ENCODE peak calls at places on chromosomes 12 and 14, in six cellular contexts. P, F, I, S, Q and E are unnamed samples.

GRCh38 chr14:49581961-49582210 is 4.3 kb downstream of the RPS29 start:
- DNase-seq in F (no peak), Q (no peak), P (no peak), S (no peak), I (no peak), E (no peak)

GRCh38 chr12:61758661-61759060 is 501.5 kb upstream of the USP15 start:
- DNase-seq in Q (no peak), S (no peak), I (no peak), P (no peak), F (no peak), E (no peak)

GRCh38 chr14:51738754-51739153 is 87.0 kb downstream of the FRMD6 start:
- DNase-seq in I (peak), S (peak), F (no peak), Q (no peak), P (peak), E (no peak)

GRCh38 chr14:32512813-32513212 is 183.7 kb downstream of the AKAP6 start:
- DNase-seq in Q (no peak), I (no peak), P (no peak), S (no peak), F (no peak), E (no peak)

GRCh38 chr12:88391556-88391955 is 188.7 kb downstream of the KITLG start:
- DNase-seq in Q (peak), I (no peak), F (no peak), S (no peak), P (peak), E (no peak)

GRCh38 chr12:22255097-22255496 is 79.4 kb downstream of the ST8SIA1 start:
- DNase-seq in F (no peak), I (no peak), Q (no peak), P (no peak), S (no peak), E (no peak)

GRCh38 chr12:5244513-5244972 is 187.4 kb upstream of the NTF3 start:
- DNase-seq in Q (no peak), S (no peak), P (no peak), I (no peak), F (peak), E (no peak)

GRCh38 chr14:91872517-91873470 is 5.5 kb upstream of the TC2N start:
- DNase-seq in P (no peak), S (no peak), F (no peak), I (no peak), Q (no peak), E (no peak)

GRCh38 chr14:68718033-68718725 is 74.7 kb downstream of the ZFP36L1 start:
- DNase-seq in S (no peak), P (peak), I (no peak), F (no peak), Q (no peak), E (no peak)

GRCh38 chr12:58314610-58315009 is 373.2 kb downstream of the ATP23 start:
- DNase-seq in P (no peak), Q (no peak), S (no peak), F (no peak), I (no peak), E (no peak)

GRCh38 chr12:13169255-13169654 is 27.3 kb upstream of the EMP1 start:
- DNase-seq in S (no peak), F (no peak), P (no peak), Q (no peak), I (no peak), E (no peak)

GRCh38 chr14:90288646-90289355 is 32.4 kb downstream of the PSMC1 start:
- DNase-seq in I (no peak), P (no peak), Q (no peak), F (no peak), S (peak), E (no peak)

GRCh38 chr14:62179367-62180018 is 417.3 kb downstream of the SNAPC1 start:
- DNase-seq in I (peak), S (peak), P (peak), Q (peak), F (no peak), E (peak)

GRCh38 chr14:44966601-44967336 is 4.8 kb downstream of the TOGARAM1 start:
- DNase-seq in P (no peak), S (no peak), F (no peak), I (no peak), Q (no peak), E (no peak)

GRCh38 chr12:5586201-5586600 is 154.3 kb downstream of the NTF3 start:
- DNase-seq in P (no peak), F (no peak), S (peak), Q (no peak), I (no peak), E (no peak)

GRCh38 chr12:106195638-106196037 is 52.2 kb downstream of the CKAP4 start:
- DNase-seq in P (no peak), I (no peak), S (peak), Q (no peak), F (no peak), E (no peak)

GRCh38 chr12:11804130-11804529 is 154.7 kb downstream of the ETV6 start:
- DNase-seq in P (no peak), I (no peak), F (no peak), S (no peak), Q (no peak), E (no peak)

GRCh38 chr12:32211066-32211768 is 104.6 kb downstream of the BICD1 start:
- DNase-seq in I (no peak), F (no peak), S (no peak), Q (no peak), P (no peak), E (no peak)

GRCh38 chr14:73753887-73754880 is 40.0 kb upstream of the PNMA1 start:
- DNase-seq in P (no peak), S (no peak), I (no peak), Q (no peak), F (no peak), E (peak)

GRCh38 chr14:56202256-56202655 is 84.0 kb downstream of the PELI2 start:
- DNase-seq in Q (no peak), F (no peak), I (no peak), S (no peak), P (no peak), E (no peak)

GRCh38 chr14:28756896-28757570 is 9.6 kb upstream of the FOXG1 start:
- DNase-seq in I (no peak), S (peak), P (no peak), F (peak), Q (peak), E (no peak)

GRCh38 chr12:131564843-131565242 is 146.0 kb upstream of the SFSWAP start:
- DNase-seq in F (no peak), P (no peak), S (no peak), I (no peak), Q (no peak), E (no peak)

GRCh38 chr12:553216-554000 is 93.7 kb downstream of the B4GALNT3 start:
- DNase-seq in F (no peak), P (no peak), Q (no peak), I (no peak), S (no peak), E (no peak)

GRCh38 chr14:74488788-74489397 is 4.2 kb downstream of the NPC2 start:
- DNase-seq in F (no peak), I (no peak), P (peak), S (no peak), Q (no peak), E (no peak)

GRCh38 chr12:88388566-88389269 is 191.6 kb downstream of the KITLG start:
- DNase-seq in F (no peak), P (no peak), Q (no peak), S (no peak), I (no peak), E (peak)

GRCh38 chr14:103019827-103020226 is 37.5 kb downstream of the CDC42BPB start:
- DNase-seq in I (no peak), F (no peak), S (no peak), Q (no peak), P (no peak), E (no peak)

GRCh38 chr14:30251017-30251416 is 307.9 kb upstream of the G2E3 start:
- DNase-seq in Q (no peak), F (no peak), I (no peak), P (no peak), S (no peak), E (no peak)

GRCh38 chr12:24361860-24362581 is 412.6 kb upstream of the SOX5 start:
- DNase-seq in S (no peak), P (no peak), Q (no peak), F (no peak), I (no peak), E (no peak)

GRCh38 chr12:24360057-24360456 is 410.6 kb upstream of the SOX5 start:
- DNase-seq in S (no peak), I (no peak), P (no peak), F (no peak), Q (no peak), E (no peak)

GRCh38 chr12:24360461-24360860 is 411.0 kb upstream of the SOX5 start:
- DNase-seq in Q (no peak), F (no peak), I (no peak), P (no peak), S (no peak), E (no peak)

GRCh38 chr12:24359418-24359817 is 409.9 kb upstream of the SOX5 start:
- DNase-seq in I (no peak), Q (no peak), F (no peak), P (no peak), S (no peak), E (no peak)

DNA sequence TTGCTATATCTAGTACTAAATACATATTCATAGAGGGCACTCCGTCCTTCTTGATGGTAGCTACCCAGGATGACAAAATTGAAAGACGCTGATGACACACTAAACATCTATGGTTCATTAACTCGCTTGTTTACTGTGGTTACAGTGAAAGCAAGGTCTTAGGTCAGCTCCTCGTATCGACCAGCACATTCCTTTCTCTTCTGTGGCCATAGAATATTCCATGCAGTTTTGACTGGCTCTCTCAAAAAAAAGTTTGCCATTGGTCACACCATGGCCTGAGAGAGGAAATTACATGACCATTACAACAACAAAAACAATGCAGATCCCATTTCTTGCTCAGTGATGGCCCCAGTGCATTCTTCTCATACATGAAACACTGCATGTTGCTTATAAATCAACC is 411.4 kb upstream of the SOX5 start:
- DNase-seq in Q (no peak), S (peak), P (no peak), I (no peak), F (no peak), E (peak)
- TF ChIP-seq JUND in Q (no peak), S (no peak), P (no peak), I (no peak), F (no peak), E (no peak)

GRCh38 chr12:76790564-76791552 is 26.9 kb downstream of the ZDHHC17 start:
- DNase-seq in S (peak), Q (peak), P (peak), F (peak), I (no peak), E (no peak)
- TF ChIP-seq SIN3A in S (no peak), Q (no peak), P (no peak), F (no peak), I (no peak), E (no peak)

GRCh38 chr14:67566908-67567307 is 33.2 kb downstream of the PIGH start:
- DNase-seq in Q (no peak), S (no peak), I (no peak), F (no peak), P (no peak), E (no peak)

GRCh38 chr14:67569651-67570290 is 30.3 kb downstream of the PIGH start:
- DNase-seq in F (no peak), I (no peak), P (no peak), S (no peak), Q (no peak), E (no peak)

GRCh38 chr14:67570453-67570852 is 29.6 kb downstream of the PIGH start:
- DNase-seq in I (no peak), F (no peak), S (no peak), P (no peak), Q (no peak), E (no peak)

GRCh38 chr14:67569011-67569650 is 30.9 kb downstream of the PIGH start:
- DNase-seq in I (no peak), P (no peak), Q (no peak), F (no peak), S (no peak), E (no peak)

GRCh38 chr14:67567654-67568053 is 32.4 kb downstream of the PIGH start:
- DNase-seq in F (no peak), Q (no peak), I (no peak), S (no peak), P (no peak), E (no peak)
- TF ChIP-seq JUND in F (no peak), Q (no peak), I (no peak), S (no peak), P (no peak), E (no peak)

DNA sequence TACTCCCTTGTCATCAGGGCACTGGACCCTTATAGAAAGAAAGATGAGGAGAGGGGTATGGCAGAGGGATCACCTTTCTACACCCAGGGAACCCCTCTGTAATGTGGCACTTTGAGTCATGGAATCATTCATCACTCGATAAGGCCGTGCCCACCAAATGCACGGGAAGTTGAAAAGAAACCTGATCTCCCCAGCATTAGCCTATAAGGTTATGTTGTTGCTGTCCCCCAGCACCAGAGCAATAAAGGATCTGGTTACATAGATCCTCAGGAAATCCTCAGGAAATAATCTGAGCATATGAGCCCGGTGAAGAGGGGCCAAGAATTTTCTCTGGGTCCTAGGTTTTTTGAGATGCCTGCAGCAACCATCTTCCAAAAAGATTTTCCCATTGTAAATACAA is 148.8 kb upstream of the CRY1 start:
- DNase-seq in I (no peak), F (no peak), Q (no peak), P (no peak), S (no peak), E (no peak)
- TF ChIP-seq SIN3A in I (no peak), F (no peak), Q (no peak), P (no peak), S (no peak), E (no peak)

GRCh38 chr12:75994069-75994740 is 37.4 kb downstream of the PHLDA1 start:
- DNase-seq in Q (no peak), F (no peak), P (no peak), S (no peak), I (no peak), E (no peak)
- TF ChIP-seq JUND in Q (no peak), F (no peak), P (no peak), S (no peak), I (no peak), E (no peak)

GRCh38 chr12:116948298-116948697 is 37.5 kb downstream of the FBXW8 start:
- DNase-seq in Q (no peak), P (no peak), S (no peak), I (no peak), F (no peak), E (no peak)

GRCh38 chr12:116941188-116941587 is 30.4 kb downstream of the FBXW8 start:
- DNase-seq in I (no peak), P (no peak), F (no peak), S (no peak), Q (no peak), E (no peak)

GRCh38 chr12:116939734-116940133 is 29.0 kb downstream of the FBXW8 start:
- DNase-seq in P (no peak), I (no peak), S (no peak), Q (no peak), F (no peak), E (no peak)

GRCh38 chr12:116945901-116946550 is 35.3 kb downstream of the FBXW8 start:
- DNase-seq in Q (no peak), I (no peak), F (no peak), S (no peak), P (no peak), E (no peak)

DNA sequence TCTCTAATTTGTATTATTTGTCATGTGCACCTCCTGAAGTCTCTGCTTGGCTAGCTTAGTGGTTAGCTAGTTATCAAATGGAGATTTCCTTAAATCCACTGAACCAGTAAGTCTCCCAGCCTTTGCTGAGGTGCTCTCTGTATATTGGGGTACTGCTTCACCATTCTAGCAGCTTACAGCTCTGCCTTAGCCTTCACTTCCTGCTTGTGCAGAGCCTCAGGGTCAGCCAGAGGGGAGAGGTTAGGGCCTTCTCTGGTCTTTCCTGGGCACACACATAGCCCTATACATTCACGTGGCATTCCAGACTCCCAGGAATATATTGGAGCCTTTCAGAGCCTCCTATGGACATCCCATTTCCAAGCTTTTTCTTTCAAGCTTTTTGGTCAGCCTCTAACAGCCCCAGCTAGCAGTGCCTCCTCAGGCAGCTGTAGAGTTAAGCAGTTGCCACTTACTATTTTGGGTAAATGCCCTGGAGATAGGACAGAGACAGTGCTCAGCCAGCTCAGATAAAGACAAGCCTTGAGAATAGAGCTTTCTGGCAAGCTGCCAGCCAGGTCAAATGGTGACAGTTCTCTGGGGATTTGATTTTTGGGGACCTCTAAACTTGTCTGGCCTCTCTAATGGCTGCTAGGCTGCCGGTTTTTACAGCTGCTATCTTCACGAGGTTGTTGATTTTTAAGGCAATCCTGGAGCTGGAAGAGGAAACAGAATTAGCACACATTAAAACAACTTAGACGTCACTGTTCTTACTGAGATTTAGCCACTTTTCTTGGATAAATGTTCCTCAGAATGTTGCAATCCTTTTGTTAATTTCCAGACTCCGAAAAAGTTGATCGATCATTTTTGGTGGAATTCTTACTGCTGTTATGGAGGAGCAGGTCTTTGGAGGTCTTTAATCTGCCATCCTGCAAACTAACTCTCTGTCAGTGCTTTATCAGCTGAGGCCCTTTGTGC is 32.9 kb downstream of the FBXW8 start:
- DNase-seq in Q (no peak), F (no peak), I (no peak), P (no peak), S (no peak), E (no peak)
- TF ChIP-seq SIN3A in Q (no peak), F (no peak), I (no peak), P (no peak), S (no peak), E (no peak)

GRCh38 chr12:27595231-27595642 is 71.2 kb downstream of the PPFIBP1 start:
- DNase-seq in S (peak), F (no peak), Q (peak), P (no peak), I (no peak), E (no peak)
- TF ChIP-seq JUND in S (no peak), F (no peak), Q (no peak), P (no peak), I (no peak), E (no peak)

DNA sequence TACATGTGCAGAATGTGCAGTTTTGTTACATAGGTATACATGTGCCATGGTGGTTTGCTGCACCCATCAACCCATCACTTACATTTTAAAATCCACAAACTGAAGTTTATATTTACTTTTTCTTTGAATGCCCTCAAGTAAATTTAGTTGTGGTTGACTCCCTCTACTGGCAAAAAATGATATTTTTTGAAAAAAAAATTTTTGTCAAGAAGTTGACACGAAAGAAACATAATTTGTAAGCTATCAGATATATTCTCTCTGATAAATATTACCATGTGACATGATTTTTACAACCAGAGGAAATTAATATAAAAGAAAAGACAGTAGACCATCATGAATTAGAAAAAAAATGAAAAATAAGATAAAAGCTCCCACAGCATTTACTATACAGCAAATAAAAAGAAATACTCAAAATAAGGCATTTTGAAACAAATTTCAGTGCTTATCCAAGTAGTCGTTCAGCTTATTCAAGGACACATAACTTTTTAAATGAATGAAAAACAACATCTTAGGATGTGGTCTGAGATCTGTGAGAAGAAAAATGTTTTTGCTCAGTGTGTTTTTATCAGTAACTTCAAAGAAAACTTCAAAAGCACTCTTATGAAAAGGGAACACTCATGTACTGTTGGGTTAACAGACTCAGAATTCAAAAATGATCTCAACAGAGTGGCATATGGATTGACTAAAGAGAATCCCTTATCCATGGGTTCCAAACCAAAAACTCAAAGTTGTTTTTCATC is 30.0 kb upstream of the GRIP1 start:
- DNase-seq in P (no peak), Q (no peak), I (no peak), F (no peak), S (no peak), E (no peak)
- TF ChIP-seq SIN3A in P (no peak), Q (no peak), I (no peak), F (no peak), S (no peak), E (no peak)

DNA sequence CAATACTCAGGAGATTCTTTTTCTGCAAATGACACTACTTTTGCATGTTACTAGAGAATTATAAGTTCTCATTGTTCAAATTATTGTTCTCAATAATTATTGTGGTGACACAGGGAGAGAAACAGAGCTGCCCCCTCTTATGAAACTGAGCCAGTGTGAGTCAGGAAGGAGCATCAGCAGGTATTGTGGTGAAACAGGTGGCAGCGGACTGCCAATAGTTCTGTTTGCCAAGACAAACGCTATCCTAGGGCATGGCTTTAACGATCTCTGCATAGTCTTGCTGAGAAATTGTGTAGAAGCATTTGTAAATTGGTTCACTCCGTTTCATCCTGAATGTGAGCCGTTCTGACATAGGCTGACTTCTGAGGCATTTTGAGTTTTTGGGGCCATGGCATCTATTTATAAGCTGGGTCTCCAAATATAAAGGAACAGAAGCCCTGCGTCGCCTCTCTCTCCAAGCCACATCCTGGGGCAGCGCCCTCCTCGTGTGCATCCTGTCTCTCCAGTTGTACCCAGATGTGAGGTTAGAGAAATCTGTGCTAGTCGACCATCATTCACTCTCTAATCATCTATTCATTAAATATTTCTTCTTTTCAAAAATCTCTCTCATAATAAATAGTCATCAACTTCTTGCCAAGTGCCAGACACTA is 15.8 kb upstream of the PPP4R4 start:
- DNase-seq in Q (no peak), F (no peak), P (no peak), S (no peak), I (no peak), E (no peak)
- TF ChIP-seq JUND in Q (no peak), F (no peak), P (no peak), S (no peak), I (no peak), E (no peak)